ENCODE peak calls at places on chromosomes 5 and 9, in five cellular contexts. Q is ovary, J is body of pancreas, F is K562, B is sigmoid colon. Z is an unnamed sample. For H3K4me1, the result is how much of the 10 kb centered on the place peaks cover.

GRCh38 chr5:40572947-40573346 is 106.8 kb upstream of the PTGER4 start:
- DNase-seq in Q (no peak), J (no peak), F (no peak), B (no peak), Z (peak)

GRCh38 chr5:15763754-15764153 is 263.8 kb downstream of the FBXL7 start:
- DNase-seq in Q (no peak), J (no peak), F (no peak), B (no peak), Z (no peak)

GRCh38 chr9:93110400-93110855 is 14.4 kb downstream of the CARD19 start:
- DNase-seq in F (no peak), B (peak), J (no peak), Q (peak), Z (peak)

GRCh38 chr5:39106332-39106731 is 32.1 kb upstream of the RICTOR start:
- DNase-seq in B (no peak), J (no peak), Q (no peak), F (peak), Z (no peak)

GRCh38 chr9:27205198-27205597 is 91.8 kb downstream of the EQTN start:
- DNase-seq in F (no peak), J (no peak), B (no peak), Q (no peak), Z (no peak)

GRCh38 chr5:56815657-56816545 is 552 bp downstream of the MAP3K1 start:
- DNase-seq in B (peak), Q (peak), J (peak), F (peak), Z (peak)

GRCh38 chr9:2725929-2726328 is 8.6 kb downstream of the KCNV2 start:
- DNase-seq in F (no peak), J (no peak), B (no peak), Q (no peak), Z (no peak)

GRCh38 chr5:36607838-36608783 is 1.7 kb downstream of the SLC1A3 start:
- DNase-seq in B (no peak), Q (no peak), J (no peak), F (no peak), Z (no peak)

GRCh38 chr5:73126381-73126780 is 6.0 kb downstream of the TMEM171 start:
- DNase-seq in Q (no peak), B (no peak), J (no peak), F (no peak), Z (no peak)

GRCh38 chr5:135349441-135349840 is 49.6 kb downstream of the MACROH2A1 start:
- DNase-seq in B (no peak), Q (no peak), F (no peak), J (no peak), Z (no peak)

GRCh38 chr5:89080467-89081116 is 197.6 kb upstream of the MEF2C start:
- DNase-seq in Q (no peak), B (no peak), F (no peak), J (no peak), Z (no peak)

GRCh38 chr9:121201045-121201737 is 478 bp downstream of the RAB14 start:
- DNase-seq in J (no peak), Q (peak), F (peak), B (peak), Z (peak)

GRCh38 chr5:20000416-20000815 is 12.4 kb upstream of the CDH18 start:
- DNase-seq in F (no peak), Q (no peak), J (no peak), B (no peak), Z (no peak)

GRCh38 chr9:127519301-127520166 is 68.2 kb downstream of the LRSAM1 start:
- DNase-seq in Q (no peak), F (no peak), B (no peak), J (no peak), Z (peak)

GRCh38 chr9:38690574-38690973 is 29.4 kb downstream of the FAM240B start:
- DNase-seq in Q (no peak), B (no peak), F (no peak), J (no peak), Z (no peak)

GRCh38 chr9:114804504-114804903 is 1.3 kb downstream of the TNFSF15 start:
- DNase-seq in J (peak), Q (no peak), B (no peak), F (no peak), Z (peak)

GRCh38 chr9:92064711-92065110 is 50.5 kb downstream of the SPTLC1 start:
- DNase-seq in Q (no peak), B (no peak), J (no peak), F (no peak), Z (no peak)

GRCh38 chr5:12277504-12278192 is 373.4 kb upstream of the CTNND2 start:
- DNase-seq in F (no peak), J (no peak), B (no peak), Q (no peak), Z (no peak)

GRCh38 chr9:16715404-16715803 is 155.1 kb downstream of the BNC2 start:
- DNase-seq in B (no peak), Q (no peak), F (no peak), J (no peak), Z (no peak)

GRCh38 chr5:143170104-143170503 is 233.4 kb downstream of the NR3C1 start:
- DNase-seq in J (no peak), F (no peak), Q (no peak), B (no peak), Z (no peak)

GRCh38 chr9:89940625-89941024 is 335.8 kb downstream of the GADD45G start:
- DNase-seq in F (no peak), J (no peak), Q (no peak), B (no peak), Z (no peak)

GRCh38 chr5:10704949-10705621 is 55.9 kb downstream of the DAP start:
- DNase-seq in B (no peak), F (no peak), J (no peak), Q (no peak), Z (no peak)

GRCh38 chr5:34841816-34842215 is 2.9 kb downstream of the TTC23L start:
- DNase-seq in F (no peak), B (no peak), J (no peak), Q (no peak), Z (no peak)

GRCh38 chr9:83188272-83188671 is 125.3 kb upstream of the RASEF start:
- DNase-seq in J (no peak), B (no peak), F (no peak), Q (no peak), Z (no peak)

GRCh38 chr5:126967808-126968466 is 62.4 kb downstream of the MARCHF3 start:
- DNase-seq in B (no peak), F (no peak), J (no peak), Q (no peak), Z (no peak)

GRCh38 chr9:127336708-127337352 is 60.1 kb upstream of the SLC2A8 start:
- DNase-seq in B (peak), F (no peak), Q (peak), J (peak), Z (peak)

GRCh38 chr5:20570486-20570885 is 582.5 kb upstream of the CDH18 start:
- DNase-seq in F (no peak), J (no peak), B (no peak), Q (no peak), Z (no peak)

GRCh38 chr5:137119321-137119720 is 379.8 kb downstream of the SPOCK1 start:
- DNase-seq in B (no peak), J (no peak), F (no peak), Q (no peak), Z (no peak)

GRCh38 chr9:6197330-6197729 is 18.3 kb upstream of the IL33 start:
- DNase-seq in B (no peak), Q (no peak), F (no peak), J (peak), Z (no peak)

GRCh38 chr5:91269198-91269597 is 113.9 kb downstream of the ARRDC3 start:
- DNase-seq in J (no peak), Q (no peak), B (no peak), F (no peak), Z (no peak)

GRCh38 chr9:71285191-71285656 is 163.8 kb upstream of the TRPM3 start:
- DNase-seq in Q (no peak), J (peak), B (no peak), F (peak), Z (no peak)

GRCh38 chr9:86187121-86187520 is 72.3 kb downstream of the C9orf153 start:
- DNase-seq in B (no peak), Q (no peak), F (no peak), J (no peak), Z (no peak)

GRCh38 chr5:61675015-61675692 is 343.1 kb downstream of the ZSWIM6 start:
- DNase-seq in F (no peak), Q (no peak), B (no peak), J (peak), Z (no peak)

GRCh38 chr5:133706732-133707430 is 94.5 kb upstream of the FSTL4 start:
- DNase-seq in B (peak), F (no peak), J (no peak), Q (no peak), Z (no peak)

GRCh38 chr5:37938086-37938852 is 98.4 kb upstream of the GDNF start:
- DNase-seq in J (no peak), B (no peak), F (no peak), Q (no peak), Z (no peak)

GRCh38 chr5:2136728-2137333 is 254.1 kb upstream of the IRX4 start:
- DNase-seq in Q (no peak), B (no peak), F (peak), J (no peak), Z (no peak)

GRCh38 chr9:113580041-113580953 is 116.8 kb downstream of the RGS3 start:
- DNase-seq in B (peak), J (peak), Q (no peak), F (no peak), Z (peak)

GRCh38 chr9:35691757-35692301 is 2.1 kb upstream of the TPM2 start:
- DNase-seq in J (no peak), B (peak), Q (peak), F (no peak), Z (no peak)
- H3K4me3 ChIP-seq in J (no peak), B (peak), Q (no peak), F (no peak), Z (no peak)

GRCh38 chr9:77750284-77750683 is 102.2 kb upstream of the GNA14 start:
- DNase-seq in J (no peak), B (no peak), Q (no peak), F (no peak), Z (no peak)

GRCh38 chr9:77743381-77743780 is 95.3 kb upstream of the GNA14 start:
- DNase-seq in F (no peak), B (no peak), Q (no peak), J (no peak), Z (no peak)

GRCh38 chr9:77748214-77748772 is 100.2 kb upstream of the GNA14 start:
- DNase-seq in Q (no peak), B (no peak), F (no peak), J (no peak), Z (no peak)

GRCh38 chr9:77747163-77747562 is 99.0 kb upstream of the GNA14 start:
- DNase-seq in Q (no peak), F (no peak), B (no peak), J (no peak), Z (no peak)

DNA sequence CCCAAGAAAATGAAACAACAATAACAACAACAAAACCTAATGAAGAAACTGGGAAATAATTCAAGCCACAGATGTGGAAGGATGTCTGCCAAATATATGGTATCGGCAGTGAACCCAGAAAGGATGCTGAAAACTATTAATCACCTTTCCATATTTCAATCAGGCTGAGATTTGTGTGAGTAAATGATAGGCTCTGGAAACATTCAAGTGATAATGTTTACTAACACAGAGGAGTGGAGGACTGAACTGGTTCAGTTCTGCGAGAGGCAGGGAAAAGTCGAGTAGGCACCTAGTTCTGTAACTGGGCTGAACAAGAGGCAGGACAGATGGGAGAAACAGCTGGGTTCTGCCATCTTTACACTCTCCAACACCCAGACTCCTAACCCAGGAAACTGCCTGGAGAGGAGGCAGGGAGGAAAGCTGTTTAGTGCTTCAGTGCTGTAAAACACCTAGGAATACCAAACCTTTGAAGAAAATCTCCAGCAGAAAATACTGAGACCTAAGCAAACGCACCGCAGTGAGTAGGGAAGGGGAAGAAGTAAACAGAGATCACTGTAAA is 96.8 kb upstream of the GNA14 start:
- DNase-seq in Q (no peak), B (no peak), F (no peak), J (no peak), Z (no peak)
- H3K4me1 ChIP-seq in Q (under half), B (under half), F (under half), J (under half), Z (under half)

DNA sequence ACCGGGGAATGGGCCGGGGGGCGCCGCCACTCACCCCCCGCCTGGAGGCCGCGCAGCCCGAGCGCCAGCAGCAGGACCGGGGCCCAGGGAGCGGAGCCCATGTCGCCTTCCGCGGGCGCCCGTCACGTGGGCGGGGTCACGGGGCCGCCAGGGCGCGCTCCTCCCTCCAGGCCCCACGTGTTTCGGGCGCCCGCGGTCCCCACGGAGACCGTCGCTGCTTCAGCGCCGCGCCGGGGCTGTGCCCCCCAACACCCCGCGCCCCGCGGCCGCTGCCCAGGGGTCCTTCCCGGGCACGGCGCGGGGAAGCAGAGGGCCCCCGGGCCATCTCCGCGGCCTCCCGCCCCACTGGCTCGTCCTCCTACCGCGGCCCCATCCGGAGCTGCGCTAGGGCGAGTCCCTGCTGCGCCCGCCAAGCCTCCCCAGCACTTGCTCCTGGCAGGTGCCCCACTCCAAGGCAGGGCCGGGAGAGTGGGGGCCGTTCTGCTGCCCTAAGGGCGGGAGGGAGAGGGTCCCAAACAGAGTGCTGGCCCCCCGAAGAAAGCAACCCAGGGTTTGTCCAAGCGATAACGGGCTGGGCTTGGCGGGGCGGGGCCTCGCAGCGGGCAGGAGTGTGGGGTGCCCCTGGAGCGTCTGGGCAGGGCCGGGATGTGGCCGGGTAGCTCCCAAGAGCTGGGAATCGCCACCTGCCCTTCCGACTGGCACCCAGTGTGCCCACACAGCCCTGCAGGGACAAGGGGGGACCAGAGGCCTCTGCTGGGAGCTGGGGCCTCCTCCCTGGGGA is at the start of gene DPP7:
- DNase-seq in B (peak), Q (peak), J (peak), F (peak), Z (peak)
- TF ChIP-seq POLR2A in B (no peak), Q (no peak), J (no peak), F (peak), Z (no peak)

GRCh38 chr9:34521406-34522045 is 1.3 kb downstream of the ENHO start:
- DNase-seq in J (no peak), Q (no peak), F (no peak), B (peak), Z (no peak)
- H3K4me3 ChIP-seq in J (no peak), Q (no peak), F (no peak), B (no peak), Z (no peak)

GRCh38 chr9:111965566-111966019 is 69.0 kb downstream of the UGCG start:
- DNase-seq in Q (no peak), B (no peak), F (no peak), J (no peak), Z (no peak)

GRCh38 chr9:111961575-111961974 is 65.0 kb downstream of the UGCG start:
- DNase-seq in F (no peak), B (no peak), Q (no peak), J (peak), Z (no peak)

GRCh38 chr9:111962021-111962420 is 65.4 kb downstream of the UGCG start:
- DNase-seq in B (no peak), F (no peak), J (no peak), Q (no peak), Z (no peak)

GRCh38 chr9:111966324-111966723 is 69.7 kb downstream of the UGCG start:
- DNase-seq in J (no peak), Q (no peak), F (peak), B (no peak), Z (no peak)

DNA sequence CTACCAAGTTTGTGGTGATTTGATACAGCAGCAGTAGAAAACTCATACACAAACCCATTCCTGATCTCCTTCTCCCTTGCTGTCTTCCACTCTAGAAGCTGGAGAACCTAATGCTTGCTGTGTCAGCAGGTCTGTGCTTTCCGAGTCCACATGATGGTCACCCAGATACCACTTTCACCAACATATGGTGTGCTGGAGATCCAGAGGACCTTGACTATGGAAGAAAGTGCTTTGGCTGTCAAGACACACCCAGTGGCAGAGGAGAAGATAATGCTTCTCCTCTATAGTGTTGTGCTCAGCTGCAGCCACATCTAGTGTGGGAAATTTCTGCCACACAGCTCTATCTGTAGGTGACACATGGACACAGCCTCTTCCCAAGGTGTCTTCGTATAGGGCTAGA is 67.4 kb downstream of the UGCG start:
- DNase-seq in F (peak), J (no peak), B (no peak), Q (no peak), Z (no peak)
- H3K4me1 ChIP-seq in F (under half), J (under half), B (under half), Q (under half), Z (under half)

DNA sequence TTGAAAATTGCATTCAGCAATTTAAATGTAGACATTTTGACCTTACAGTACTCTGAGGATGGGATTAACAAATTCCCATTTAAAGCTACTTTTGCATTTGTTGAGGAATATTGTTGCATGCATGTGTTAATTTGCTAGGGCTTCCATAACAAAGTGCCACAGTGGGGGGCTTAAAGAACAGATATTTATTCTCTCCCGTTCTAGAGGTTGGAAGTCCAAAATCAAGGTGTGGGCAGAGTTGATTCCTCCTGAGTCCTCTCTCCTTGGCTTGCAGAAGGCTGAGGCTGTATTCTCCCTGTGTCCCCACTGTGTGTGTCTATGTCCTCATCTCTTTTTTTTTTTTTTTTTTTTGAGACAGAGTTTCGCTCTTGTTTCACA is 51.8 kb upstream of the CDK20 start:
- DNase-seq in Q (no peak), J (no peak), F (no peak), B (no peak), Z (no peak)
- TF ChIP-seq POLR2A in Q (no peak), J (no peak), F (no peak), B (no peak), Z (no peak)

Z was measured in heart left ventricle.